ENCODE peak calls at places on chromosomes 12 and 14, in four cellular contexts. I, R, Z and F are unnamed samples.

GRCh38 chr12:1273051-1273450 is 282.0 kb downstream of the ERC1 start:
- DNase-seq in R (no peak), Z (no peak), I (peak), F (no peak)

GRCh38 chr14:29643415-29644206 is 284.0 kb downstream of the PRKD1 start:
- DNase-seq in R (no peak), I (peak), Z (no peak), F (no peak)

GRCh38 chr12:91777268-91777997 is 368.2 kb downstream of the BTG1 start:
- DNase-seq in R (no peak), I (no peak), Z (no peak), F (no peak)

GRCh38 chr14:49584058-49584457 is 2.1 kb downstream of the RPS29 start:
- DNase-seq in R (no peak), I (no peak), Z (no peak), F (no peak)

GRCh38 chr12:131044136-131044535 is 90.4 kb downstream of the ADGRD1 start:
- DNase-seq in Z (no peak), R (no peak), I (no peak), F (no peak)

GRCh38 chr12:93982847-93983315 is 165.5 kb upstream of the PLXNC1 start:
- DNase-seq in R (no peak), I (peak), Z (peak), F (no peak)

GRCh38 chr14:47536341-47536740 is 139.1 kb downstream of the MDGA2 start:
- DNase-seq in Z (no peak), R (no peak), I (no peak), F (no peak)

GRCh38 chr14:101588990-101589389 is 27.7 kb downstream of the DIO3 start:
- DNase-seq in Z (no peak), R (no peak), I (no peak), F (no peak)

GRCh38 chr14:101151226-101151929 is 247.9 kb upstream of the RTL1 start:
- DNase-seq in Z (no peak), R (peak), I (no peak), F (no peak)